ENCODE peak calls at places on chromosome 19, in five cellular contexts. Y, I, B, C and G are unnamed samples.

GRCh38 chr19:33442706-33443105 is 69.2 kb downstream of the CEBPG start:
- DNase-seq in C (no peak), I (no peak), B (no peak), Y (no peak), G (no peak)

GRCh38 chr19:23527797-23528196 is 132.5 kb upstream of the ZNF91 start:
- DNase-seq in C (no peak), I (no peak), B (no peak), Y (peak), G (no peak)

GRCh38 chr19:39401549-39402416 is 4.9 kb upstream of the ZFP36 start:
- DNase-seq in B (peak), C (peak), Y (no peak), I (peak), G (no peak)

GRCh38 chr19:48681127-48681470 is 8.3 kb upstream of the NTN5 start:
- DNase-seq in B (no peak), C (peak), Y (no peak), I (no peak), G (no peak)

GRCh38 chr19:33861950-33862349 is 65.3 kb downstream of the KCTD15 start:
- DNase-seq in I (no peak), C (no peak), Y (no peak), B (no peak), G (no peak)

GRCh38 chr19:38929929-38930775 is at the start of gene SARS2:
- DNase-seq in I (peak), B (peak), C (peak), Y (peak), G (peak)

GRCh38 chr19:35779033-35779432 is 3.7 kb downstream of the ARHGAP33 start:
- DNase-seq in B (no peak), I (no peak), Y (no peak), C (no peak), G (no peak)

GRCh38 chr19:5057860-5058259 is 88.9 kb downstream of the KDM4B start:
- DNase-seq in C (peak), B (no peak), Y (no peak), I (no peak), G (no peak)

GRCh38 chr19:41944336-41944735 is 14.8 kb downstream of the RABAC1 start:
- DNase-seq in I (no peak), C (no peak), B (no peak), Y (no peak), G (no peak)

GRCh38 chr19:50258918-50259372 is 55.5 kb downstream of the MYH14 start:
- DNase-seq in B (no peak), I (no peak), C (peak), Y (no peak), G (no peak)

GRCh38 chr19:17985037-17985818 is 18.3 kb downstream of the KCNN1 start:
- DNase-seq in I (no peak), Y (no peak), C (peak), B (peak), G (no peak)

GRCh38 chr19:2494447-2495129 is 18.7 kb downstream of the GADD45B start:
- DNase-seq in C (peak), I (no peak), B (no peak), Y (no peak), G (no peak)

GRCh38 chr19:50427997-50428425 is 4.7 kb upstream of the MYBPC2 start:
- DNase-seq in I (no peak), C (no peak), B (no peak), Y (no peak), G (no peak)

GRCh38 chr19:41133260-41133659 is 19.0 kb downstream of the CYP2F1 start:
- DNase-seq in C (no peak), I (no peak), Y (no peak), B (no peak), G (no peak)

GRCh38 chr19:2034729-2035589 is 16.1 kb downstream of the MKNK2 start:
- DNase-seq in C (peak), I (no peak), B (peak), Y (no peak), G (peak)

GRCh38 chr19:58123354-58123753 is 25.3 kb upstream of the ZSCAN18 start:
- DNase-seq in B (no peak), I (no peak), Y (no peak), C (no peak), G (no peak)

GRCh38 chr19:12763100-12763499 is 11.5 kb downstream of the BEST2 start:
- DNase-seq in I (no peak), Y (no peak), C (no peak), B (no peak), G (no peak)

GRCh38 chr19:51347209-51347928 is 5.4 kb upstream of the VSIG10L start:
- DNase-seq in B (no peak), I (peak), Y (no peak), C (no peak), G (no peak)

GRCh38 chr19:48271531-48272151 is 1.8 kb downstream of the ZNF114 start:
- DNase-seq in I (peak), B (no peak), Y (no peak), C (no peak), G (peak)

GRCh38 chr19:43318796-43319314 is 34.6 kb upstream of the CD177 start:
- DNase-seq in I (no peak), Y (no peak), B (no peak), C (no peak), G (no peak)

GRCh38 chr19:35882074-35882832 is 13.9 kb downstream of the APLP1 start:
- DNase-seq in I (peak), B (peak), Y (peak), C (peak), G (no peak)

DNA sequence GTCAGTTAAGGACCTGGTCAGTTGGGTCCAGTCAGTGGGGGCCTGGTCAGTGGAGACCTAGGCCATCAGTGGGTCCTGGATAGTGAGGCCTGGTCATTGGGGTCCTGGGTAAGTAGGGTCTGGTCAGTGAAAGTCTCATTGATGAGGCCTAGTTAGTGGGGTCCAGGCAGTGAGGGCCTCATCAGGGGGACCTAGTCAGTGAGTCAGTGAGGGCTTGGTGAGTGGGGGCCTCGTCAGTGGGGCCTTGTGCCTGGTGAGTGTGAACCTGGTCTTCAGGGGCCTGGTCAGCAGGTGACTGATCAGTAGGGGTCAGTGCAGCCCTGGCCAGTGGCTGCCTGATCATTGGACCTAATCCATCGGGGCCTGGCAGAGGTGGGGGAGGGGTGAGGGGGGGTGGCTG is 42.6 kb upstream of the TPM4 start:
- DNase-seq in B (no peak), I (no peak), Y (no peak), C (no peak), G (no peak)
- TF ChIP-seq YY1 in B (no peak), I (no peak), Y (no peak), C (no peak), G (no peak)

GRCh38 chr19:16820056-16820455 is 9.1 kb upstream of the SIN3B start:
- DNase-seq in B (no peak), C (no peak), Y (no peak), I (no peak), G (no peak)

GRCh38 chr19:16814526-16815100 is 14.6 kb upstream of the SIN3B start:
- DNase-seq in C (no peak), B (no peak), I (no peak), Y (no peak), G (no peak)
- TF ChIP-seq YY1 in C (no peak), B (no peak), I (no peak), Y (no peak), G (no peak)

GRCh38 chr19:19817357-19817756 is 4.2 kb downstream of the ZNF506 start:
- DNase-seq in Y (no peak), B (no peak), C (no peak), I (no peak), G (no peak)
- TF ChIP-seq YY1 in Y (no peak), B (no peak), C (no peak), I (no peak), G (no peak)

DNA sequence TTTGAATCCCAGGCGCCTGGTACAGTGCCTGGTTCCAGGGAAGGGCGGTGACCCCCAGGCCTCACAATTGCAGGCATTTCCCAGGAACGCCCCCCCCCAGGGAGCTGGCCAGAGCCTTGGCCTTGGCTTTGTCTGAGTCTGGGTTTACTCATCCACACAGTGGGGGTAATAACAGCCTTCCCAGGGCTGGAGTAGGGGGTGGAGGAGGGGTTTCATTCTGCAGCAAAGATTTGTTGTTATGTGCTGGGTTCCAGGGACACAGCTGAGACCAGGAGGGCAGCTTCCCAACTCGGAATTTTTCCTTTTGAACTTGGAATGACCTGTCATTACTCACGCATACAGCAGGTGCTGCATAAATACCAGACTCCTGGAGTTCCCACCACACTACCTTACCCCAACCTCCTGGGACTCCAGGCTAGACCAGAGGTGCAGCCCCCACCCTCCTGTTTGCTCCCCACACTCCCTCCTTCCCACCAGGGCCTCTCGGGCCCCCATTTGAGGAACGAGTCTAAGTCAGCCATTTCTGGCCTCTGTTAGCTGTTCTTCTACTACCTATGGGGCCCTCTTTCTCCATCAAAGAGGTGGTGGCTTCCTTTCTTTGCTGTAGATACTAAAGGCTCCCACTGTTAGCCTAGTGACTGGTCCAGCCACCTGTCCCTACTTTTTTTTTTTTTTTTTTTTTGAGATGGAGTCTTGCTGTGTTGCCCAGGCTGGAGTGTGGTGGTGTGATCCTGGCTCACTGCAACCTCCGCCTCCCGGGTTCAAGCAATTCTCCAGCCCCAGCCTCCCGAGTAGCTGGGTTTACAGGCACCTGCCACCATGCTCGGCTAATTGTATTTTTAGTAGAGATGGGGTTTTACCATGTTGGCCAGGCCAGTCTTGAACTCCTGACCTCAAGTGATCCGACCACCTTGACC is 1.6 kb upstream of the ADAMTS10 start:
- DNase-seq in Y (no peak), B (no peak), C (no peak), I (no peak), G (peak)
- TF ChIP-seq YY1 in Y (peak), B (no peak), C (no peak), I (no peak), G (no peak)

GRCh38 chr19:13850910-13851753 is 25.8 kb upstream of the NANOS3 start:
- DNase-seq in Y (no peak), C (peak), B (peak), I (peak), G (no peak)
- TF ChIP-seq YY1 in Y (no peak), C (no peak), B (peak), I (peak), G (no peak)

GRCh38 chr19:46448601-46449000 is 19.9 kb upstream of the PNMA8C start:
- DNase-seq in Y (no peak), C (no peak), B (no peak), I (no peak), G (no peak)
- TF ChIP-seq YY1 in Y (no peak), C (no peak), B (no peak), I (no peak), G (no peak)

GRCh38 chr19:28505933-28506332 is 707.0 kb downstream of the UQCRFS1 start:
- DNase-seq in I (no peak), C (no peak), B (no peak), Y (no peak), G (no peak)

GRCh38 chr19:28508666-28509065 is 704.3 kb downstream of the UQCRFS1 start:
- DNase-seq in I (no peak), Y (no peak), C (no peak), B (no peak), G (no peak)

GRCh38 chr19:28505134-28505533 is 707.8 kb downstream of the UQCRFS1 start:
- DNase-seq in B (no peak), Y (no peak), I (no peak), C (no peak), G (no peak)

GRCh38 chr19:28511655-28512054 is 701.3 kb downstream of the UQCRFS1 start:
- DNase-seq in Y (no peak), I (no peak), C (no peak), B (no peak), G (no peak)

GRCh38 chr19:28509079-28509895 is 703.7 kb downstream of the UQCRFS1 start:
- DNase-seq in I (no peak), B (no peak), Y (no peak), C (no peak), G (no peak)
- TF ChIP-seq YY1 in I (no peak), B (no peak), Y (no peak), C (no peak), G (no peak)

GRCh38 chr19:30598688-30599087 is 226.5 kb downstream of the ZNF536 start:
- DNase-seq in I (no peak), Y (no peak), B (no peak), C (no peak), G (no peak)

GRCh38 chr19:30593358-30593757 is 221.2 kb downstream of the ZNF536 start:
- DNase-seq in C (no peak), B (no peak), I (no peak), Y (no peak), G (no peak)

GRCh38 chr19:30593975-30594925 is 222.1 kb downstream of the ZNF536 start:
- DNase-seq in I (no peak), C (no peak), Y (no peak), B (no peak), G (no peak)

GRCh38 chr19:30596268-30596667 is 224.1 kb downstream of the ZNF536 start:
- DNase-seq in Y (no peak), I (no peak), C (no peak), B (no peak), G (no peak)

DNA sequence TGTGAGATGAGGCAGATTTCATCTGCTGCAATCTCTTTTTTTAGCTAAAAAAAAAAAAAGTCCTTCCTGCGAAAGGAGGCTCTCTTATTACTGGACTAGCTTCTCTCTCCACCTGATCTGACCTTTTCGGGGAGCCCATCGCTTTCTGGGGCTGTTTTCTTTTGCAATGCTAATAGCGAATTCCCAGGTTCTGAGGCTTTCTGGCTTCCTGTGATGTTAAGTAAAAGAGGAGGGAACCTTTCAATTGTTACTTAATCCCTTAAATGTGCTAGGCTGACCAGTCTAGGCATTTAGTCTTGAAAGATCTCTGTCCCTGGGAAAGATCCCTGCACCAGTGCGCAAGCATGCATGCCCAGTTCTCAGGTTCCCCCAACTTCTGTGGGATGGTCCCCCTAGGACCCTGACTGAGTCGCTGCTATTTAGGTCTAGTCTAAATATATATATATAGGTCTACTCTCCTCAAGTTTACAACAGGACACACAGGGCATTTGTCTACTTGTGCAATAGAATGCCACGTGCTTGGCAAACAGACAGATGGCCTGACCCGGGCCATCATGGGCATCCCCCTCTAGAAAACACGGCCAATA is 224.7 kb downstream of the ZNF536 start:
- DNase-seq in B (no peak), C (no peak), I (no peak), Y (no peak), G (peak)
- TF ChIP-seq YY1 in B (no peak), C (no peak), I (no peak), Y (no peak), G (no peak)

GRCh38 chr19:19205416-19206410 is 2.5 kb upstream of the NR2C2AP start:
- DNase-seq in I (no peak), C (no peak), B (no peak), Y (no peak), G (no peak)
- TF ChIP-seq YY1 in I (no peak), C (no peak), B (no peak), Y (no peak), G (no peak)

GRCh38 chr19:45265375-45265774 is 14.3 kb downstream of the MARK4 start:
- DNase-seq in I (no peak), Y (no peak), C (no peak), B (no peak), G (no peak)

GRCh38 chr19:45264781-45265317 is 13.8 kb downstream of the MARK4 start:
- DNase-seq in B (no peak), I (no peak), C (no peak), Y (no peak), G (no peak)

GRCh38 chr19:45262570-45262969 is 11.5 kb downstream of the MARK4 start:
- DNase-seq in I (no peak), C (peak), Y (no peak), B (no peak), G (no peak)

GRCh38 chr19:45258862-45259261 is 7.8 kb downstream of the MARK4 start:
- DNase-seq in I (no peak), B (no peak), Y (no peak), C (no peak), G (no peak)

GRCh38 chr19:45263013-45263412 is 11.9 kb downstream of the MARK4 start:
- DNase-seq in B (no peak), Y (no peak), I (no peak), C (peak), G (no peak)
- TF ChIP-seq YY1 in B (no peak), Y (no peak), I (no peak), C (no peak), G (no peak)